ENCODE peak calls at places on chromosomes 3 and 15, in eight cellular contexts. S is H54, Z is breast epithelium, G is HCT116, K is ovary, M is lower leg skin, A is NB4, H is GM12891. R is an unnamed sample.

GRCh38 chr3:184289426-184289938 is 9.6 kb upstream of the PSMD2 start:
- DNase-seq in H (peak), A (peak), G (peak), S (peak), K (no peak), M (no peak), Z (no peak), R (peak)

GRCh38 chr3:142210144-142210543 is 15.2 kb downstream of the GK5 start:
- DNase-seq in M (no peak), H (no peak), A (no peak), G (no peak), K (peak), Z (no peak), S (no peak), R (no peak)

GRCh38 chr3:186619787-186620212 is 6.9 kb downstream of the AHSG start:
- DNase-seq in S (no peak), M (no peak), A (no peak), Z (no peak), H (no peak), K (no peak), G (no peak), R (no peak)

GRCh38 chr3:160133757-160134156 is 91.5 kb upstream of the C3orf80 start:
- DNase-seq in G (peak), Z (no peak), H (no peak), A (peak), K (no peak), M (no peak), S (peak), R (no peak)

GRCh38 chr3:113287818-113288648 is 76.7 kb downstream of the BOC start:
- DNase-seq in M (no peak), S (peak), Z (no peak), H (no peak), G (peak), K (peak), A (peak), R (peak)

GRCh38 chr3:145557405-145557804 is 603.6 kb downstream of the PLOD2 start:
- DNase-seq in Z (no peak), H (no peak), K (no peak), M (no peak), A (no peak), G (no peak), S (no peak), R (no peak)

GRCh38 chr3:46261926-46262594 is 19.8 kb downstream of the CCR3 start:
- DNase-seq in S (no peak), A (no peak), Z (no peak), K (no peak), H (no peak), G (no peak), M (no peak), R (no peak)

GRCh38 chr15:59950603-59951388 is 53.3 kb upstream of the FOXB1 start:
- DNase-seq in H (no peak), G (no peak), K (no peak), A (no peak), Z (no peak), M (no peak), S (no peak), R (no peak)

GRCh38 chr3:27714692-27715453 is 7.2 kb downstream of the EOMES start:
- DNase-seq in K (no peak), S (no peak), H (no peak), G (no peak), M (no peak), Z (no peak), A (no peak), R (peak)

GRCh38 chr3:23877324-23877980 is 39.3 kb downstream of the NKIRAS1 start:
- DNase-seq in K (no peak), A (peak), G (no peak), S (peak), Z (no peak), H (no peak), M (no peak), R (no peak)

GRCh38 chr3:69723389-69723788 is 15.9 kb upstream of the MITF start:
- DNase-seq in M (no peak), G (no peak), K (no peak), H (no peak), Z (no peak), S (no peak), A (no peak), R (no peak)

GRCh38 chr3:4474683-4475490 is 7.8 kb upstream of the SUMF1 start:
- DNase-seq in G (no peak), M (no peak), A (peak), S (peak), Z (no peak), H (no peak), K (no peak), R (no peak)

GRCh38 chr3:107217161-107217560 is 160.1 kb upstream of the CCDC54 start:
- DNase-seq in A (no peak), M (no peak), K (no peak), Z (no peak), S (no peak), H (no peak), G (peak), R (no peak)

GRCh38 chr15:84633311-84634227 is 20.5 kb downstream of the WDR73 start:
- DNase-seq in S (no peak), A (peak), K (peak), H (peak), Z (peak), M (peak), G (no peak), R (peak)
- TF ChIP-seq POLR2A in S (no peak), A (no peak), K (peak), H (no peak), Z (no peak), M (no peak), G (no peak), R (peak)

GRCh38 chr3:195900426-195901355 is 7.7 kb downstream of the TNK2 start:
- DNase-seq in H (no peak), A (peak), M (no peak), K (no peak), Z (no peak), G (no peak), S (peak), R (peak)
- TF ChIP-seq POLR2A in H (no peak), A (peak), M (no peak), K (no peak), Z (no peak), G (no peak), S (peak), R (no peak)

DNA sequence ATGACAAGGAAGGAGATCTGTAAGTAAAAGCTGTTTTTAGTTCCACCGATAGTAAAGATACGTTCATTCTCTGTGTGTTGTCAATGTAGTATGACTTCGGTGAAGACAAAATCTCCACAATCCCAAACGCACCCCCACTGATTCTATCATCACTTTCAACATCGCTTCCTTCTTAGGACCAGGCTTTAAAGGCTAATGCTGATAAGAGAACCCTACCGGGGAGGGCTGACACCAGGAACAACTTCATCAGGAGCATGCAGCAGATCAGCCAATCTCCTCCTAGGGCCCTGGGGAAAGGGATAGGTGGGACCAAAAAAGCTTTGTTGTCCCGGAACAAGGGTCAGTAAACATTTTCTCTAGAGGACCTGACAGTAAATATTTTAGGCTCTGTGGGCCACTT is 334.1 kb downstream of the VPS13C start:
- DNase-seq in S (no peak), A (no peak), H (no peak), Z (no peak), K (no peak), G (no peak), M (no peak), R (no peak)
- TF ChIP-seq POLR2A in S (no peak), A (no peak), H (no peak), Z (no peak), K (no peak), G (no peak), M (no peak), R (no peak)

GRCh38 chr15:71143373-71144310 is 28.4 kb downstream of the THSD4 start:
- DNase-seq in A (no peak), H (no peak), K (peak), Z (no peak), G (no peak), S (no peak), M (no peak), R (no peak)

GRCh38 chr15:71145648-71146047 is 30.4 kb downstream of the THSD4 start:
- DNase-seq in K (no peak), H (no peak), M (no peak), Z (no peak), G (no peak), S (no peak), A (no peak), R (no peak)

GRCh38 chr15:71149645-71150557 is 34.6 kb downstream of the THSD4 start:
- DNase-seq in M (no peak), K (no peak), Z (no peak), A (no peak), H (no peak), G (no peak), S (no peak), R (no peak)

GRCh38 chr15:71148048-71148447 is 32.8 kb downstream of the THSD4 start:
- DNase-seq in M (no peak), H (no peak), K (no peak), A (no peak), S (no peak), G (no peak), Z (no peak), R (no peak)

DNA sequence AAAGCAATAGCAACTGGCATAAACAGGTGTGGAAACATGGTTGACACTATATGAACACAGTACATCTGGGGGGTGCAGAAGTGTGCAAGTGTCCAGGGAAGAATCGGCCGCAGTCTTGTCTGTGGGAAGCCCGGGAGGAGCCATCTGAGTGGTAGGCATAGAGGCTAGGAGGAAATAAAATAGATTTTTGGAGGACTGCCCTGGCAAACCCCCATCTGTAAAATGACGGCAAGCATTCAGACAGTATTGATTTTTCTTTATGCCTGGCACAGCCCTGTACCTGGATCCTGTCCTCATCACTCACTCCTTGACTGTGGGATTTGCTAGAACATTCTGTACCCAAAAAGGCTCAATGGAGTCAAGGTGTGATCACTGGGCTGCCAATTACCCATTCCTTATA is 31.3 kb downstream of the THSD4 start:
- DNase-seq in K (no peak), G (no peak), M (no peak), Z (no peak), H (no peak), S (no peak), A (no peak), R (no peak)
- TF ChIP-seq POLR2A in K (no peak), G (no peak), M (no peak), Z (no peak), H (no peak), S (no peak), A (no peak), R (no peak)

GRCh38 chr3:31932990-31933389 is 48.1 kb downstream of the OSBPL10 start:
- DNase-seq in K (no peak), M (no peak), A (peak), H (no peak), Z (no peak), S (no peak), G (no peak), R (no peak)

GRCh38 chr3:31934018-31934417 is 47.0 kb downstream of the OSBPL10 start:
- DNase-seq in Z (no peak), G (no peak), S (no peak), A (peak), M (no peak), H (no peak), K (no peak), R (no peak)

GRCh38 chr3:31927806-31928205 is 53.3 kb downstream of the OSBPL10 start:
- DNase-seq in Z (no peak), K (no peak), A (no peak), M (no peak), S (no peak), G (no peak), H (no peak), R (no peak)

GRCh38 chr3:31926543-31926942 is 54.5 kb downstream of the OSBPL10 start:
- DNase-seq in Z (no peak), K (no peak), A (no peak), G (no peak), M (no peak), S (no peak), H (no peak), R (no peak)

DNA sequence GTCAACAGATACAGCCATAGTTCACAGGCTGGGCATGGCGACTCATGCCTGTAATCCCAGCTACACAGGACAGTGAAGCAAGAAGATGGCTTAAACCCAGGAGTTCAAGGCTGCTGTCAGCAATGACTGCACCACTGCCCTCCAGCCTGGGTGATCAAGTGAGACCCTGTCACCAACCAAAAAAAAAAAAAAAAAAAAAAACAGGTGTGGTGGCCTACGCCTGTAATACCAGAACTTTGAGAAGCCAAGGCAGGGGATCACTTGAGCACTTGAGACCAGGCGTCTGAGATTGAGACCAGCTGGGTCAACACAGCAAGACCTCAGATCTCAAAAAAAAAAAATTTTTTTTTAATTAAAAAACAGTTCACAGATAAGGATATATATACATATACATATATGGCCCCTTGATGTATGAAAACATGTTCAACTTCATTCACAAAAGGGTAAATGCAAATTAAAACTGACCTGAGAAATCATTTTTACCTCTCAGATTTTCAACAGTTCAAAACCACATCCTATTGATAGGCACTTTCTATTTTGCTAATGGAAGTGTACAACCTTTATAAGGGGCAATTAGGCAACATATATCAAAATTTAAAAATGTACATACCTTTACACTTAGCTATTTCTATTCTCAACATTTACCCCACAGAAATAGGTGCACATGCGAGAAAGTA is 51.1 kb downstream of the OSBPL10 start:
- DNase-seq in S (no peak), A (no peak), Z (no peak), H (no peak), G (no peak), K (no peak), M (no peak), R (no peak)
- TF ChIP-seq POLR2A in S (no peak), A (no peak), Z (no peak), H (no peak), G (no peak), K (no peak), M (no peak), R (no peak)

GRCh38 chr3:9744162-9744561 is 5.6 kb upstream of the OGG1 start:
- DNase-seq in A (no peak), H (no peak), G (no peak), M (no peak), S (no peak), K (no peak), Z (no peak), R (no peak)

GRCh38 chr3:9742560-9742959 is 7.2 kb upstream of the OGG1 start:
- DNase-seq in S (no peak), H (no peak), M (no peak), G (no peak), Z (no peak), A (no peak), K (no peak), R (no peak)

GRCh38 chr3:9736831-9737230 is 5.3 kb downstream of the BRPF1 start:
- DNase-seq in G (no peak), K (no peak), M (no peak), Z (no peak), H (no peak), A (no peak), S (no peak), R (no peak)

GRCh38 chr3:9743548-9743947 is 6.2 kb upstream of the OGG1 start:
- DNase-seq in Z (no peak), A (no peak), M (no peak), K (no peak), S (no peak), G (no peak), H (no peak), R (no peak)

DNA sequence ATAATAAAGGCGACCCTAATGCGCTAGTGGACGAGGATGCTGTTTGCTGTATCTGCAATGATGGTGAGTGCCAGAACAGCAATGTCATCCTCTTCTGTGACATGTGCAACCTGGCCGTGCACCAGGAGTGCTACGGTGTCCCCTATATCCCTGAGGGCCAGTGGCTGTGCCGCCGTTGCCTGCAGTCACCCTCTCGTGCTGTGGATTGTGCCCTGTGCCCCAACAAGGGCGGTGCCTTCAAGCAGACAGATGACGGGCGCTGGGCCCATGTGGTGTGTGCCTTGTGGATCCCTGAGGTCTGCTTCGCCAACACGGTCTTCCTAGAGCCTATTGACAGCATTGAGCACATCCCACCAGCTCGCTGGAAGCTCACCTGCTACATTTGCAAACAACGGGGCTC is 7.6 kb downstream of the BRPF1 start:
- DNase-seq in Z (no peak), H (no peak), S (no peak), G (no peak), K (no peak), A (no peak), M (no peak), R (no peak)
- TF ChIP-seq POLR2A in Z (no peak), H (no peak), S (no peak), G (no peak), K (no peak), A (no peak), M (no peak), R (no peak)

GRCh38 chr3:37993811-37994638 is 3.4 kb downstream of the VILL start:
- DNase-seq in G (no peak), A (peak), M (peak), H (peak), K (peak), S (no peak), Z (peak), R (peak)
- TF ChIP-seq POLR2A in G (no peak), A (peak), M (no peak), H (peak), K (peak), S (peak), Z (peak), R (peak)

R was measured in transverse colon.